ENCODE peak calls at places on chromosome 12, in ten cellular contexts. Y is GM23338, D is HL-60, X is SK-N-SH, A is spleen, W is transverse colon, K is HCT116, E is prostate gland, G is K562, U is HepG2. P is an unnamed sample.
A peak's percentile ranks its signal among the peaks of the same experiment; 100 is the strongest.

GRCh38 chr12:13203028-13203922 is 6.7 kb downstream of the EMP1 start:
- DNase-seq in D (peak; percentile 6), K (no peak), G (peak; percentile 13), E (no peak), W (peak; percentile 41), Y (peak; percentile 83), X (peak; percentile 25), U (no peak), A (no peak), P (no peak)

GRCh38 chr12:52585951-52586350 is 12.3 kb upstream of the KRT74 start:
- DNase-seq in E (no peak), W (no peak), G (no peak), Y (peak; percentile 11), A (no peak), X (no peak), U (no peak), D (no peak), K (no peak), P (no peak)

GRCh38 chr12:4143909-4144308 is 129.7 kb upstream of the CCND2 start:
- DNase-seq in E (no peak), G (no peak), U (peak; percentile 20), W (no peak), K (peak; percentile 37), Y (peak; percentile 56), X (no peak), A (no peak), D (no peak), P (no peak)

GRCh38 chr12:103884316-103884715 is 43.3 kb upstream of the NT5DC3 start:
- DNase-seq in K (no peak), D (peak; percentile 58), G (peak; percentile 24), Y (peak; percentile 55), X (peak; percentile 51), E (no peak), U (no peak), W (peak; percentile 24), A (no peak), P (no peak)

GRCh38 chr12:10221846-10222245 is 9.2 kb downstream of the GABARAPL1 start:
- DNase-seq in U (no peak), D (no peak), Y (no peak), G (no peak), W (no peak), E (no peak), K (no peak), X (no peak), A (no peak), P (no peak)

GRCh38 chr12:94047781-94048567 is 100.4 kb upstream of the PLXNC1 start:
- DNase-seq in Y (no peak), G (no peak), K (no peak), W (no peak), D (no peak), U (no peak), X (no peak), E (peak; percentile 80), A (no peak), P (peak; percentile 71)

GRCh38 chr12:85057370-85057963 is 21.3 kb downstream of the LRRIQ1 start:
- DNase-seq in A (no peak), D (peak; percentile 23), E (peak; percentile 17), U (peak; percentile 30), W (peak; percentile 15), G (peak; percentile 4), X (peak; percentile 33), Y (peak; percentile 78), K (peak; percentile 39), P (no peak)

GRCh38 chr12:115070313-115070712 is 386.3 kb upstream of the TBX3 start:
- DNase-seq in A (no peak), D (no peak), Y (no peak), G (no peak), K (no peak), U (no peak), X (no peak), W (no peak), E (no peak), P (no peak)

GRCh38 chr12:48767521-48767920 is 21.4 kb downstream of the ADCY6 start:
- DNase-seq in U (no peak), E (no peak), D (no peak), K (no peak), W (no peak), A (peak; percentile 46), G (no peak), X (no peak), Y (no peak), P (no peak)

GRCh38 chr12:89334770-89335169 is 17.5 kb downstream of the DUSP6 start:
- DNase-seq in U (no peak), E (no peak), X (no peak), D (no peak), K (no peak), Y (no peak), W (no peak), A (no peak), G (no peak), P (no peak)

GRCh38 chr12:19035552-19035951 is 94.0 kb upstream of the PLEKHA5 start:
- DNase-seq in X (no peak), Y (no peak), W (no peak), D (no peak), A (no peak), U (no peak), E (no peak), K (no peak), G (no peak), P (no peak)

GRCh38 chr12:6215932-6216494 is 15.8 kb downstream of the CD9 start:
- DNase-seq in X (no peak), G (no peak), K (peak; percentile 93), Y (peak; percentile 67), U (no peak), D (no peak), A (no peak), W (peak; percentile 88), E (peak; percentile 99), P (peak; percentile 91)

GRCh38 chr12:22287776-22288621 is 46.5 kb downstream of the ST8SIA1 start:
- DNase-seq in Y (peak; percentile 47), K (no peak), G (no peak), X (no peak), U (no peak), D (peak; percentile 17), A (no peak), W (no peak), E (no peak), P (no peak)

GRCh38 chr12:69254046-69254445 is 14.7 kb downstream of the CPSF6 start:
- DNase-seq in W (no peak), A (no peak), D (no peak), X (peak; percentile 42), Y (peak; percentile 79), E (no peak), K (peak; percentile 33), U (peak; percentile 55), G (peak; percentile 31), P (no peak)

GRCh38 chr12:114678028-114678427 is 5.9 kb downstream of the TBX3 start:
- DNase-seq in G (no peak), X (peak; percentile 60), Y (no peak), K (no peak), D (no peak), A (no peak), U (no peak), W (no peak), E (no peak), P (no peak)

GRCh38 chr12:52096332-52097044 is 17.0 kb downstream of the SMIM41 start:
- DNase-seq in W (no peak), U (no peak), A (no peak), X (no peak), K (no peak), D (no peak), G (no peak), Y (no peak), E (no peak), P (no peak)

GRCh38 chr12:123971449-123971769 is 1.2 kb downstream of the CCDC92 start:
- DNase-seq in A (no peak), E (no peak), U (no peak), K (no peak), X (no peak), D (no peak), G (no peak), W (no peak), Y (no peak), P (no peak)
- H3K27me3 ChIP-seq in A (peaks cover 5% of the 10 kb centered on the region), E (no peaks in the 10 kb centered on the region), U (no peaks in the 10 kb centered on the region), K (no peaks in the 10 kb centered on the region), X (no peaks in the 10 kb centered on the region), D (no peaks in the 10 kb centered on the region), G (no peaks in the 10 kb centered on the region), W (no peaks in the 10 kb centered on the region), Y (peaks cover 81% of the 10 kb centered on the region), P (no peaks in the 10 kb centered on the region)

DNA sequence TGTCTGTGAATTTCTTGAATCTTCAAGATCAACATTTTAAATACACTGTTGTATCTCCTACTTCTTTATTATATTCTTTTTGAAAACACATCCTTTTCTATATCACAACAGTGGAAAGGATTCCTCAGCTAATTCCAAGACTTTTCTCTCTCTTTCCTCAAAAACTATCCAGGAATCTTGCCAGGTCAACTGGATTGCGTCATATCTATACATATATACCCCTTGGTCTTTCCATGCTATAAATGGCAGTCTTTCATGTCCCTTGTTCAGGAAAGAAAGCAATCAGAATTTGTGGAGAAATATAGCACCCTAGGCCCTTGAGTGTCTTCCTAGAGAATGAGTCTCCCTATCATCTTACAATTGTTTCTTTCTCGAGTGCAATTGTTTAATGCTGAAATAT is 149.0 kb downstream of the KCNA5 start:
- DNase-seq in X (no peak), E (no peak), D (no peak), A (no peak), W (no peak), Y (no peak), G (no peak), K (no peak), U (no peak), P (no peak)
- TF ChIP-seq POLR2AphosphoS5 in X (no peak), E (no peak), D (no peak), A (no peak), W (no peak), Y (no peak), G (no peak), K (no peak), U (no peak), P (no peak)

GRCh38 chr12:39586811-39587210 is 32.8 kb downstream of the ABCD2 start:
- DNase-seq in X (no peak), Y (no peak), E (no peak), W (no peak), U (no peak), D (no peak), K (no peak), G (no peak), A (no peak), P (no peak)

GRCh38 chr12:39592295-39592694 is 27.3 kb downstream of the ABCD2 start:
- DNase-seq in D (no peak), W (no peak), A (no peak), X (no peak), Y (no peak), G (no peak), U (peak; percentile 57), E (no peak), K (no peak), P (no peak)

GRCh38 chr12:39581592-39581991 is 38.0 kb downstream of the ABCD2 start:
- DNase-seq in G (no peak), A (no peak), W (no peak), U (no peak), Y (no peak), D (no peak), E (no peak), X (no peak), K (peak; percentile 8), P (no peak)

GRCh38 chr12:39587247-39587646 is 32.4 kb downstream of the ABCD2 start:
- DNase-seq in U (no peak), X (peak; percentile 5), W (no peak), E (no peak), G (no peak), A (no peak), Y (no peak), D (no peak), K (peak; percentile 19), P (no peak)
- TF ChIP-seq CTCF in U (peak; percentile 49), X (peak; percentile 25), W (no peak), E (no peak), G (peak; percentile 14), A (no peak), Y (peak; percentile 32), D (peak; percentile 15), K (peak; percentile 44), P (no peak)

GRCh38 chr12:130102266-130102665 is 60.0 kb upstream of the FZD10 start:
- DNase-seq in U (no peak), E (no peak), X (no peak), A (no peak), Y (no peak), G (no peak), D (no peak), W (no peak), K (no peak), P (no peak)
- H3K27me3 ChIP-seq in U (peaks cover 44% of the 10 kb centered on the region), E (no peaks in the 10 kb centered on the region), X (no peaks in the 10 kb centered on the region), A (peaks cover 60% of the 10 kb centered on the region), Y (no peaks in the 10 kb centered on the region), G (peaks cover 37% of the 10 kb centered on the region), D (no peaks in the 10 kb centered on the region), W (peaks cover 17% of the 10 kb centered on the region), K (no peaks in the 10 kb centered on the region), P (no peaks in the 10 kb centered on the region)